ENCODE peak calls at places on chromosomes 16 and 17, in five cellular contexts. One of them, this sample, is unnamed.

GRCh38 chr17:62906881-62907280 is 59.2 kb upstream of the TANC2 start:
- DNase-seq in adrenal gland: no peak
- DNase-seq in lung: peak; percentile 10
- DNase-seq in CD4-positive, CD25-positive, alpha-beta regulatory T cell: no peak
- DNase-seq in lower lobe of right lung: no peak
- DNase-seq in this sample: no peak

GRCh38 chr17:79632432-79632735 is 21.5 kb upstream of the RBFOX3 start:
- DNase-seq in adrenal gland: peak; percentile 5
- DNase-seq in lung: no peak
- DNase-seq in CD4-positive, CD25-positive, alpha-beta regulatory T cell: no peak
- DNase-seq in lower lobe of right lung: peak; percentile 22
- DNase-seq in this sample: no peak

GRCh38 chr16:3045758-3046505 is 429 bp upstream of the MMP25 start:
- DNase-seq in adrenal gland: no peak
- DNase-seq in lung: no peak
- DNase-seq in CD4-positive, CD25-positive, alpha-beta regulatory T cell: no peak
- DNase-seq in lower lobe of right lung: no peak
- DNase-seq in this sample: no peak

GRCh38 chr17:51820766-51821165 is 337.7 kb downstream of the CA10 start:
- DNase-seq in adrenal gland: no peak
- DNase-seq in lung: no peak
- DNase-seq in CD4-positive, CD25-positive, alpha-beta regulatory T cell: no peak
- DNase-seq in lower lobe of right lung: no peak
- DNase-seq in this sample: no peak

GRCh38 chr17:76585048-76585648 is 512 bp downstream of the ST6GALNAC2 start:
- DNase-seq in adrenal gland: peak; percentile 33
- DNase-seq in lung: no peak
- DNase-seq in CD4-positive, CD25-positive, alpha-beta regulatory T cell: no peak
- DNase-seq in lower lobe of right lung: peak; percentile 67
- DNase-seq in this sample: no peak

GRCh38 chr16:69838417-69838990 is 76.4 kb downstream of the WWP2 start:
- DNase-seq in adrenal gland: no peak
- DNase-seq in lung: no peak
- DNase-seq in CD4-positive, CD25-positive, alpha-beta regulatory T cell: no peak
- DNase-seq in lower lobe of right lung: no peak
- DNase-seq in this sample: no peak

GRCh38 chr17:43025290-43025657 is 243 bp downstream of the RND2 start:
- DNase-seq in adrenal gland: no peak
- DNase-seq in lung: no peak
- DNase-seq in CD4-positive, CD25-positive, alpha-beta regulatory T cell: no peak
- DNase-seq in lower lobe of right lung: no peak
- DNase-seq in this sample: no peak

GRCh38 chr17:78769200-78769773 is 12.8 kb downstream of the CYTH1 start:
- DNase-seq in adrenal gland: no peak
- DNase-seq in lung: no peak
- DNase-seq in CD4-positive, CD25-positive, alpha-beta regulatory T cell: no peak
- DNase-seq in lower lobe of right lung: no peak
- DNase-seq in this sample: peak; percentile 44

GRCh38 chr17:27506348-27507218 is 50.3 kb downstream of the KSR1 start:
- DNase-seq in adrenal gland: no peak
- DNase-seq in lung: no peak
- DNase-seq in CD4-positive, CD25-positive, alpha-beta regulatory T cell: no peak
- DNase-seq in lower lobe of right lung: no peak
- DNase-seq in this sample: no peak

GRCh38 chr16:74298104-74298503 is 1.5 kb downstream of the PSMD7 start:
- DNase-seq in adrenal gland: no peak
- DNase-seq in lung: no peak
- DNase-seq in CD4-positive, CD25-positive, alpha-beta regulatory T cell: no peak
- DNase-seq in lower lobe of right lung: no peak
- DNase-seq in this sample: no peak

GRCh38 chr17:65130829-65131228 is 6.3 kb upstream of the RGS9 start:
- DNase-seq in adrenal gland: no peak
- DNase-seq in lung: no peak
- DNase-seq in CD4-positive, CD25-positive, alpha-beta regulatory T cell: no peak
- DNase-seq in lower lobe of right lung: no peak
- DNase-seq in this sample: no peak

GRCh38 chr16:57748596-57748995 is 13.0 kb downstream of the KATNB1 start:
- DNase-seq in adrenal gland: no peak
- DNase-seq in lung: no peak
- DNase-seq in CD4-positive, CD25-positive, alpha-beta regulatory T cell: no peak
- DNase-seq in lower lobe of right lung: no peak
- DNase-seq in this sample: no peak

GRCh38 chr17:81858170-81858966 is 2.0 kb downstream of the P4HB start:
- DNase-seq in adrenal gland: peak; percentile 48
- DNase-seq in lung: no peak
- DNase-seq in CD4-positive, CD25-positive, alpha-beta regulatory T cell: no peak
- DNase-seq in lower lobe of right lung: no peak
- DNase-seq in this sample: no peak

GRCh38 chr17:33602981-33603380 is 309.9 kb upstream of the ASIC2 start:
- DNase-seq in adrenal gland: no peak
- DNase-seq in lung: no peak
- DNase-seq in CD4-positive, CD25-positive, alpha-beta regulatory T cell: no peak
- DNase-seq in lower lobe of right lung: no peak
- DNase-seq in this sample: no peak

GRCh38 chr16:85539629-85540291 is 73.4 kb upstream of the GSE1 start:
- DNase-seq in adrenal gland: no peak
- DNase-seq in lung: no peak
- DNase-seq in CD4-positive, CD25-positive, alpha-beta regulatory T cell: no peak
- DNase-seq in lower lobe of right lung: no peak
- DNase-seq in this sample: no peak

GRCh38 chr16:89618114-89618999 is 4.9 kb downstream of the DPEP1 start:
- DNase-seq in adrenal gland: no peak
- DNase-seq in lung: no peak
- DNase-seq in CD4-positive, CD25-positive, alpha-beta regulatory T cell: no peak
- DNase-seq in lower lobe of right lung: no peak
- DNase-seq in this sample: no peak

GRCh38 chr16:23145186-23145585 is 4.1 kb downstream of the USP31 start:
- DNase-seq in adrenal gland: peak; percentile 10
- DNase-seq in lung: no peak
- DNase-seq in CD4-positive, CD25-positive, alpha-beta regulatory T cell: no peak
- DNase-seq in lower lobe of right lung: no peak
- DNase-seq in this sample: no peak

GRCh38 chr16:12288537-12289174 is 312.1 kb downstream of the SNX29 start:
- DNase-seq in adrenal gland: no peak
- DNase-seq in lung: no peak
- DNase-seq in CD4-positive, CD25-positive, alpha-beta regulatory T cell: no peak
- DNase-seq in lower lobe of right lung: no peak
- DNase-seq in this sample: no peak

GRCh38 chr16:12290165-12290564 is 313.6 kb downstream of the SNX29 start:
- DNase-seq in adrenal gland: no peak
- DNase-seq in lung: no peak
- DNase-seq in CD4-positive, CD25-positive, alpha-beta regulatory T cell: no peak
- DNase-seq in lower lobe of right lung: no peak
- DNase-seq in this sample: no peak

GRCh38 chr16:12290868-12291267 is 314.3 kb downstream of the SNX29 start:
- DNase-seq in adrenal gland: no peak
- DNase-seq in lung: no peak
- DNase-seq in CD4-positive, CD25-positive, alpha-beta regulatory T cell: no peak
- DNase-seq in lower lobe of right lung: no peak
- DNase-seq in this sample: no peak

GRCh38 chr16:12287796-12288536 is 311.4 kb downstream of the SNX29 start:
- DNase-seq in adrenal gland: no peak
- DNase-seq in lung: no peak
- DNase-seq in CD4-positive, CD25-positive, alpha-beta regulatory T cell: no peak
- DNase-seq in lower lobe of right lung: no peak
- DNase-seq in this sample: no peak

GRCh38 chr16:12289175-12290063 is 312.9 kb downstream of the SNX29 start:
- DNase-seq in adrenal gland: no peak
- DNase-seq in lung: peak; percentile 32
- DNase-seq in CD4-positive, CD25-positive, alpha-beta regulatory T cell: no peak
- DNase-seq in lower lobe of right lung: peak; percentile 51
- DNase-seq in this sample: no peak
- H3K27ac ChIP-seq in adrenal gland: no peak overlapping the region
- H3K27ac ChIP-seq in lung: no peak overlapping the region
- H3K27ac ChIP-seq in CD4-positive, CD25-positive, alpha-beta regulatory T cell: no peak overlapping the region
- H3K27ac ChIP-seq in lower lobe of right lung: peak overlapping the region; percentile 33
- H3K27ac ChIP-seq in this sample: no peak overlapping the region

GRCh38 chr17:17479209-17479608 is 2.4 kb downstream of the MED9 start:
- DNase-seq in adrenal gland: no peak
- DNase-seq in lung: no peak
- DNase-seq in CD4-positive, CD25-positive, alpha-beta regulatory T cell: no peak
- DNase-seq in lower lobe of right lung: no peak
- DNase-seq in this sample: no peak
- H3K36me3 ChIP-seq in adrenal gland: no peaks in the 10 kb centered on the region
- H3K36me3 ChIP-seq in lung: no peaks in the 10 kb centered on the region
- H3K36me3 ChIP-seq in CD4-positive, CD25-positive, alpha-beta regulatory T cell: no peaks in the 10 kb centered on the region
- H3K36me3 ChIP-seq in lower lobe of right lung: peaks cover under 1% of the 10 kb centered on the region
- H3K36me3 ChIP-seq in this sample: no peaks in the 10 kb centered on the region

DNA sequence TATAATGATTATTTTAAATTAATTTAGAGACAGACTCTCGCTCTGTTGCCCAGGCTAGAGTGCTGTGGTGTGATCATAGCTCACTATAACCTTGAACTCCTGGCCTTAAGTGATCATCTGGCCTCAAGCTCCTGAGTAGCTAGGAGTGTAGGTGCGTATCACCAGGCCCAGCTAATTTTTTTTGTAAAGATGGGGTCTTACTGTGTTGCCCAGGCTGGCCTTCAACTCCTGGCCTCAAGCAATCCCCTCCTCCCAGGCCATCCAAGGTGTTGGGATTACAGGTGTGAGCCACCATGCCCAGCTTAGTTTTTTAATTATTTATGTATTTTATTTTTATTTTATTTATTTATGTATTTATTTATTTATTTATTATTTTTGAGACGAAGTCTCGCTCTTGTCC is 17.9 kb downstream of the CTCF start:
- DNase-seq in adrenal gland: no peak
- DNase-seq in lung: no peak
- DNase-seq in CD4-positive, CD25-positive, alpha-beta regulatory T cell: no peak
- DNase-seq in lower lobe of right lung: no peak
- DNase-seq in this sample: no peak
- H3K4me1 ChIP-seq in adrenal gland: peaks cover 6% of the 10 kb centered on the region
- H3K4me1 ChIP-seq in lung: no peaks in the 10 kb centered on the region
- H3K4me1 ChIP-seq in CD4-positive, CD25-positive, alpha-beta regulatory T cell: peaks cover 6% of the 10 kb centered on the region
- H3K4me1 ChIP-seq in lower lobe of right lung: no peaks in the 10 kb centered on the region
- H3K4me1 ChIP-seq in this sample: peaks cover 11% of the 10 kb centered on the region

GRCh38 chr16:75580-76501 is 2.2 kb upstream of the MPG start:
- DNase-seq in adrenal gland: peak; percentile 49
- DNase-seq in lung: peak; percentile 73
- DNase-seq in CD4-positive, CD25-positive, alpha-beta regulatory T cell: no peak
- DNase-seq in lower lobe of right lung: peak; percentile 84
- DNase-seq in this sample: no peak
- H3K27ac ChIP-seq in adrenal gland: peak overlapping the region; percentile 88
- H3K27ac ChIP-seq in lung: peak overlapping the region; percentile 75
- H3K27ac ChIP-seq in CD4-positive, CD25-positive, alpha-beta regulatory T cell: no peak overlapping the region
- H3K27ac ChIP-seq in lower lobe of right lung: peak overlapping the region; percentile 94
- H3K27ac ChIP-seq in this sample: no peak overlapping the region

DNA sequence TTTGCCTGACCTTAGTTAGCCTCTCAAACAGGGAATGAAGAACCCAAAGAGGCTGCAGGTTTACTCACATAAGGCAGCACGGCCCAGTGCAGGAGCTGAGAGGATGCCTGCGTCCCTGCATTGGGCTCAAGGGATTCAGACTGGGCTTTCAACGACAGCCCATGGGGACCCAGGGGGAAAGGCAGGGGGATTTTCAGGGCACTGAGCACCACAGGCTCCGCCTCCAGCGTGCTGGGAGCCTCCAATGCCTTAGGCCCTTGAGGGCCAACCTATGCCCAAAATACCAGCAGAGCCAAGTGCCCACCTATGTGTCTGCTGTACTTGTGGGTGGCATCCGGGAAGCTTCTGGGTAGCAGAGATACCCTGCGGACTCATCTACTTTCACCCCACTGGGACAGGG is 22.3 kb downstream of the DCAKD start:
- DNase-seq in adrenal gland: no peak
- DNase-seq in lung: no peak
- DNase-seq in CD4-positive, CD25-positive, alpha-beta regulatory T cell: no peak
- DNase-seq in lower lobe of right lung: no peak
- DNase-seq in this sample: no peak
- H3K36me3 ChIP-seq in adrenal gland: no peaks in the 10 kb centered on the region
- H3K36me3 ChIP-seq in lung: no peaks in the 10 kb centered on the region
- H3K36me3 ChIP-seq in CD4-positive, CD25-positive, alpha-beta regulatory T cell: peaks cover 51% of the 10 kb centered on the region
- H3K36me3 ChIP-seq in lower lobe of right lung: peaks cover 45% of the 10 kb centered on the region
- H3K36me3 ChIP-seq in this sample: peaks cover 38% of the 10 kb centered on the region

DNA sequence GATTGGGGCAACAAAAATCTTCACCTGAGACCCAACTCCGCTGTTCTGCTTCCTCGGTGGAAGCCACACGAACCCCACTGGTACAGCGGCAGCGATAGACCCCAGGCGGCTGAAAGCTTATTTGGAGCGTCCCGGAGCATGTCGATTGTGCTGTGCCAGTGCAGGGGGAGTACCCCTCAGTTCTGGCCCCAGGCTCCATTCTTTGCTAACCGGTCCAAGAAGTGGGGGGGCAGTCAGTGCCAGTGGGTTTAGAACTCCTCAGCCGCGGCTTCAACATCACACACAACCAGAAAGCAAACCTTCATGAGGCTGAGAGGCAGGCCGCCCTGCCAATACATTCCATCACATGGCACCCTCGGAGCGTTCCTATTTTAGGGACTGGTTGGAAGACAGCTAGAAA is 1.7 kb upstream of the MNT start:
- DNase-seq in adrenal gland: peak; percentile 37
- DNase-seq in lung: no peak
- DNase-seq in CD4-positive, CD25-positive, alpha-beta regulatory T cell: no peak
- DNase-seq in lower lobe of right lung: peak; percentile 47
- DNase-seq in this sample: no peak
- H3K4me1 ChIP-seq in adrenal gland: peaks cover 60% of the 10 kb centered on the region
- H3K4me1 ChIP-seq in lung: peaks cover 6% of the 10 kb centered on the region
- H3K4me1 ChIP-seq in CD4-positive, CD25-positive, alpha-beta regulatory T cell: peaks cover 33% of the 10 kb centered on the region
- H3K4me1 ChIP-seq in lower lobe of right lung: peaks cover 68% of the 10 kb centered on the region
- H3K4me1 ChIP-seq in this sample: peaks cover 27% of the 10 kb centered on the region

GRCh38 chr17:7767425-7768021 is 50.0 kb downstream of the DNAH2 start:
- DNase-seq in adrenal gland: no peak
- DNase-seq in lung: peak; percentile 41
- DNase-seq in CD4-positive, CD25-positive, alpha-beta regulatory T cell: no peak
- DNase-seq in lower lobe of right lung: no peak
- DNase-seq in this sample: no peak
- H3K27ac ChIP-seq in adrenal gland: no peak overlapping the region
- H3K27ac ChIP-seq in lung: no peak overlapping the region
- H3K27ac ChIP-seq in CD4-positive, CD25-positive, alpha-beta regulatory T cell: no peak overlapping the region
- H3K27ac ChIP-seq in lower lobe of right lung: no peak overlapping the region
- H3K27ac ChIP-seq in this sample: no peak overlapping the region

DNA sequence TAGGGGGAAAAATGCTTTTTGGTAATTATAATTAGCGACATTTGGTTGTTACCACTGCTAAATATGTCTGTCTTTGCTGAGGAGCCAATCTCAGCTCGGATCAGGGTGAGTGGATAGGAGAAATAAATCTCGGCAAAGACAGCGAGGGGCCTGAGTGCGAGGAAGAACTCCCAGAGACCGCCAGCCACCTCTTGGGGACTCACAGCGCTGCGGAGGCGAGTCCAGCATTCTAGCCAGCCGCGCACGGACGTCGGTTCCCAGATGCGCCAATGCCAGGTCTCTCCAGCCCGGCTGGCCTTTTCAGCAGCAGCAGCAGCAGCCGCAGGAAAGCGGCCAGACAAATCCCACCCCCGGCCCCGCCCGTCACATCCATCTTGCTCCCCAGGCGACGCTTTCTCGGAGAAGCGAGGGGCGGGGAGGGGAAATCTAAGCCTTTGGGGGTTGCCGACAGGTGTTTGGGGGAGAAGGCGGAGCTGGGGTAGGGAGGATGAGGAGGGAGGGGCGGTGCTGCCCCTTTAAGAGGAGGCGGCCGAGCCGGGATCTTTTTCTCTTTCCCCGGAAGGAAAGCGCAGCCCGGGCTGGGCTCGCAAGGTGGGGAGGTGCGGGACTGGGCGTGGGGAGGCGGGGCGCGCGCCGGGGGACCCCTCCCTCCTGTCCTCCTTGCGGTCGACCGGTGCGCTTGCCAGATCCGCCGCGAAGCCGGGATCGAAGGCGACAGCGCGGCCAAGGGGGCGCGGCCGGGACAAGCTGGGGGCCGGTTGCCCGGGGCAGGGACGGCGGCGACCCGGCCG is at the start of gene ITGA3:
- DNase-seq in adrenal gland: peak; percentile 88
- DNase-seq in lung: peak; percentile 88
- DNase-seq in CD4-positive, CD25-positive, alpha-beta regulatory T cell: peak; percentile 41
- DNase-seq in lower lobe of right lung: peak; percentile 90
- DNase-seq in this sample: peak; percentile 77
- H3K36me3 ChIP-seq in adrenal gland: no peaks in the 10 kb centered on the region
- H3K36me3 ChIP-seq in lung: no peaks in the 10 kb centered on the region
- H3K36me3 ChIP-seq in CD4-positive, CD25-positive, alpha-beta regulatory T cell: no peaks in the 10 kb centered on the region
- H3K36me3 ChIP-seq in lower lobe of right lung: no peaks in the 10 kb centered on the region
- H3K36me3 ChIP-seq in this sample: no peaks in the 10 kb centered on the region

GRCh38 chr17:69605571-69605970 is 191.1 kb downstream of the MAP2K6 start:
- DNase-seq in adrenal gland: no peak
- DNase-seq in lung: no peak
- DNase-seq in CD4-positive, CD25-positive, alpha-beta regulatory T cell: no peak
- DNase-seq in lower lobe of right lung: no peak
- DNase-seq in this sample: no peak
- H3K4me1 ChIP-seq in adrenal gland: peaks cover 29% of the 10 kb centered on the region
- H3K4me1 ChIP-seq in lung: peaks cover 21% of the 10 kb centered on the region
- H3K4me1 ChIP-seq in CD4-positive, CD25-positive, alpha-beta regulatory T cell: no peaks in the 10 kb centered on the region
- H3K4me1 ChIP-seq in lower lobe of right lung: peaks cover 19% of the 10 kb centered on the region
- H3K4me1 ChIP-seq in this sample: peaks cover 13% of the 10 kb centered on the region

This sample was measured in CD4-positive, alpha-beta memory T cell.